ENCODE peak calls at places on chromosomes 4 and X, in six cellular contexts. Y, O, A, N, V and C are unnamed samples.

GRCh38 chr4:48366611-48367010 is 25.3 kb downstream of the SLAIN2 start:
- DNase-seq in A (no peak), Y (no peak), N (no peak), O (no peak), V (no peak), C (no peak)

GRCh38 chrX:40008841-40009461 is 88.8 kb downstream of the BCOR start:
- DNase-seq in O (no peak), A (no peak), Y (no peak), V (peak; percentile 36), N (no peak), C (no peak)

GRCh38 chr4:16461362-16461761 is 235.1 kb upstream of the TAPT1 start:
- DNase-seq in O (no peak), V (no peak), Y (no peak), N (no peak), A (no peak), C (no peak)

GRCh38 chr4:173500841-173501591 is 29.0 kb downstream of the HAND2 start:
- DNase-seq in A (no peak), N (no peak), V (no peak), O (no peak), Y (no peak), C (no peak)

GRCh38 chr4:95213361-95213760 is 335.4 kb downstream of the UNC5C start:
- DNase-seq in V (no peak), N (no peak), O (no peak), Y (no peak), A (no peak), C (no peak)

GRCh38 chrX:1281511-1281910 is 12.9 kb downstream of the CSF2RA start:
- DNase-seq in V (no peak), O (no peak), N (no peak), Y (no peak), A (no peak), C (no peak)

GRCh38 chrX:153934473-153935325 is at the start of gene NAA10:
- DNase-seq in N (no peak), Y (peak; percentile 32), A (peak; percentile 87), V (peak; percentile 62), O (no peak), C (no peak)

GRCh38 chr4:119103263-119103662 is 32.4 kb upstream of the MYOZ2 start:
- DNase-seq in V (no peak), Y (peak; percentile 31), A (peak; percentile 8), N (no peak), O (peak; percentile 85), C (no peak)

GRCh38 chr4:113407409-113407808 is 354.1 kb downstream of the CAMK2D start:
- DNase-seq in Y (no peak), V (peak; percentile 40), A (no peak), O (no peak), N (no peak), C (no peak)

GRCh38 chr4:113455081-113455480 is 306.5 kb downstream of the CAMK2D start:
- DNase-seq in N (no peak), A (no peak), O (no peak), Y (no peak), V (no peak), C (no peak)

GRCh38 chr4:55793479-55793878 is 26.1 kb upstream of the EXOC1L start:
- DNase-seq in Y (no peak), O (no peak), N (no peak), V (peak; percentile 26), A (no peak), C (no peak)

GRCh38 chr4:125235971-125236370 is 78.8 kb upstream of the FAT4 start:
- DNase-seq in A (no peak), O (no peak), V (no peak), N (no peak), Y (no peak), C (no peak)

DNA sequence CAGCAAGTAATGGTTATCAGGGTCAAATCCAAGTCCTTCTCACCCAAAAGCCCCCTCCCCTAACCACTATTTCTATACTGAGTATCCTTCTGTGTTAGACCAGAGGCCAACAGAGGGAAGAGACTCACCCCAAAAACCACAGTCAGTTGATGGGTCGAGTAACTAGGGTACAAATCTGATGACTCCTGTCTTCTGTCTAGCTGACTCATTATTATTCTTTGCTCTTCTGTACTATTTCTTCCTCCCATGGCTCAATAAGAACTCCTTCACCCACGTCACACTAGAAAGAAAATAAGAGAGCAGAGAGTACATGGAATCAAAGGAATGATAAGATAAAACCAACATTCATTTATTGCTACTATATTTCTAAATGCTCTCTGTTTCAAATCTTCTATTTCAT is 2.0 kb downstream of the RAB40A start:
- DNase-seq in O (no peak), N (no peak), V (no peak), A (no peak), Y (no peak), C (no peak)
- TF ChIP-seq SP1 in O (no peak), N (no peak), V (no peak), A (no peak), Y (no peak), C (no peak)

DNA sequence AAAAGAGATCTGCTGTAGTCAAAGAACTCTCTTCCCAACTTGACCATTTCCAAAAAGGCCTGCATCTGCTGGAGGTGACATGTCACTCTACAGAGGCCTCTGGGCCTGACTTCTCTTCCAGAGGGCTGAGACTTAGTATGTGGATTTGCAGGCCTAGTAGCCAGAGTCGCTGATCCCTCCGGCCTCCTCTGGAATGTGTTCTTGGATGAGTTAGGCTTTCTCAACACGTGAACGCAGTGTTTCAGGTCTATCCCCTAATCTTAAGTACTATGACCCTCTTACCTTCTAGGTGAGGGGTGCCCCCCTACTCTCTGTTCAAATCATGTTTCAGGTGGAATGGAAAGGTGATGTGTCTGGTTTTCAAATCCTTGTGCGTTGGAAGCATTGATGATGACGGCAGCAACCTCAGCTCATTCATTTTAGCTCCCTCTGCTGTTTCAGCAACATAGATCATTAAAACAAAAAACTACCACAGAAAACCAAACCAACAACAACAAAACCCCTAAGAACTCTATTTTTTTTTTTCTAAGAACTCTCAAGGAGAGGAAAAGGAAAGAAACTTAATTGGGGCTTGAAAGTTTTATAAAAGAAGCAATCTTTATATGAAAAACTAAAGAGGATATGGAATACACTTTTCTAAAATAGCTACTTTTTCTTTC is 56.4 kb downstream of the RWDD4 start:
- DNase-seq in Y (no peak), O (no peak), N (no peak), A (peak; percentile 28), V (no peak), C (no peak)
- TF ChIP-seq ATF3 in Y (no peak), O (no peak), N (no peak), A (no peak), V (no peak), C (no peak)

GRCh38 chrX:131728295-131729145 is 184.6 kb downstream of the OR13H1 start:
- DNase-seq in Y (no peak), N (no peak), V (peak; percentile 15), A (no peak), O (no peak), C (peak; percentile 84)
- TF ChIP-seq CTCF in Y (no peak), N (no peak), V (no peak), A (no peak), O (no peak), C (peak; percentile 46)

GRCh38 chr4:44425614-44426208 is 22.9 kb downstream of the KCTD8 start:
- DNase-seq in V (peak; percentile 49), Y (no peak), A (no peak), N (no peak), O (no peak), C (no peak)
- TF ChIP-seq SP1 in V (no peak), Y (no peak), A (no peak), N (no peak), O (no peak), C (no peak)

GRCh38 chrX:48278958-48279357 is 23.8 kb downstream of the SSX1 start:
- DNase-seq in V (peak; percentile 13), A (peak; percentile 78), N (no peak), O (peak; percentile 4), Y (peak; percentile 0), C (no peak)
- TF ChIP-seq ATF3 in V (no peak), A (no peak), N (no peak), O (no peak), Y (no peak), C (no peak)